ENCODE peak calls at places on chromosomes 4 and X, in seven cellular contexts. One of them, this sample, is unnamed.

GRCh38 chrX:150334998-150335397 is 28.1 kb upstream of the MAMLD1 start:
- DNase-seq in ovary: no peak
- DNase-seq in HCT116: no peak
- DNase-seq in GM12864: no peak
- DNase-seq in progenitor cell of endocrine pancreas: no peak
- DNase-seq in B cell: no peak
- DNase-seq in OCI-LY7: no peak
- DNase-seq in this sample: no peak

GRCh38 chrX:136586386-136586785 is 54.4 kb downstream of the VGLL1 start:
- DNase-seq in ovary: no peak
- DNase-seq in HCT116: no peak
- DNase-seq in progenitor cell of endocrine pancreas: no peak
- DNase-seq in GM12864: no peak
- DNase-seq in B cell: no peak
- DNase-seq in OCI-LY7: no peak
- DNase-seq in this sample: no peak

GRCh38 chr4:182770259-182770968 is 146.8 kb downstream of the DCTD start:
- DNase-seq in progenitor cell of endocrine pancreas: no peak
- DNase-seq in GM12864: no peak
- DNase-seq in B cell: no peak
- DNase-seq in HCT116: no peak
- DNase-seq in ovary: no peak
- DNase-seq in OCI-LY7: no peak
- DNase-seq in this sample: no peak

GRCh38 chr4:3226944-3227343 is 22.0 kb upstream of the MSANTD1 start:
- DNase-seq in ovary: peak
- DNase-seq in progenitor cell of endocrine pancreas: no peak
- DNase-seq in OCI-LY7: no peak
- DNase-seq in HCT116: no peak
- DNase-seq in GM12864: no peak
- DNase-seq in B cell: no peak
- DNase-seq in this sample: no peak

GRCh38 chrX:123222920-123223319 is 38.8 kb downstream of the GRIA3 start:
- DNase-seq in GM12864: no peak
- DNase-seq in ovary: no peak
- DNase-seq in progenitor cell of endocrine pancreas: no peak
- DNase-seq in HCT116: no peak
- DNase-seq in OCI-LY7: no peak
- DNase-seq in B cell: no peak
- DNase-seq in this sample: no peak

GRCh38 chrX:54042609-54043010 is 1.7 kb downstream of the PHF8 start:
- DNase-seq in ovary: peak
- DNase-seq in B cell: peak
- DNase-seq in OCI-LY7: peak
- DNase-seq in GM12864: no peak
- DNase-seq in HCT116: peak
- DNase-seq in progenitor cell of endocrine pancreas: peak
- DNase-seq in this sample: peak

GRCh38 chrX:54961750-54962149 is 32.2 kb downstream of the PFKFB1 start:
- DNase-seq in ovary: no peak
- DNase-seq in OCI-LY7: no peak
- DNase-seq in progenitor cell of endocrine pancreas: no peak
- DNase-seq in B cell: no peak
- DNase-seq in GM12864: no peak
- DNase-seq in HCT116: no peak
- DNase-seq in this sample: no peak

GRCh38 chrX:152343306-152343705 is 107.8 kb downstream of the GABRA3 start:
- DNase-seq in B cell: no peak
- DNase-seq in GM12864: no peak
- DNase-seq in progenitor cell of endocrine pancreas: no peak
- DNase-seq in ovary: no peak
- DNase-seq in OCI-LY7: no peak
- DNase-seq in HCT116: no peak
- DNase-seq in this sample: no peak

GRCh38 chr4:77193511-77194236 is 36.7 kb downstream of the CCNG2 start:
- DNase-seq in ovary: no peak
- DNase-seq in progenitor cell of endocrine pancreas: no peak
- DNase-seq in GM12864: peak
- DNase-seq in HCT116: no peak
- DNase-seq in OCI-LY7: peak
- DNase-seq in B cell: peak
- DNase-seq in this sample: peak

GRCh38 chr4:40809058-40809457 is 59.3 kb downstream of the NSUN7 start:
- DNase-seq in B cell: no peak
- DNase-seq in progenitor cell of endocrine pancreas: no peak
- DNase-seq in ovary: no peak
- DNase-seq in HCT116: no peak
- DNase-seq in OCI-LY7: no peak
- DNase-seq in GM12864: no peak
- DNase-seq in this sample: no peak

GRCh38 chr4:124640037-124640730 is 72.3 kb downstream of the ANKRD50 start:
- DNase-seq in HCT116: peak
- DNase-seq in B cell: no peak
- DNase-seq in GM12864: no peak
- DNase-seq in ovary: no peak
- DNase-seq in progenitor cell of endocrine pancreas: no peak
- DNase-seq in OCI-LY7: no peak
- DNase-seq in this sample: no peak

GRCh38 chr4:94849901-94850300 is 92.1 kb downstream of the BMPR1B start:
- DNase-seq in progenitor cell of endocrine pancreas: no peak
- DNase-seq in GM12864: no peak
- DNase-seq in ovary: no peak
- DNase-seq in B cell: no peak
- DNase-seq in HCT116: no peak
- DNase-seq in OCI-LY7: no peak
- DNase-seq in this sample: no peak

GRCh38 chrX:13937370-13938052 is 92.2 kb downstream of the GEMIN8 start:
- DNase-seq in progenitor cell of endocrine pancreas: no peak
- DNase-seq in B cell: peak
- DNase-seq in ovary: no peak
- DNase-seq in GM12864: no peak
- DNase-seq in HCT116: no peak
- DNase-seq in OCI-LY7: no peak
- DNase-seq in this sample: peak

GRCh38 chrX:130295519-130296314 is 27.0 kb upstream of the ZNF280C start:
- DNase-seq in OCI-LY7: no peak
- DNase-seq in progenitor cell of endocrine pancreas: no peak
- DNase-seq in B cell: no peak
- DNase-seq in ovary: no peak
- DNase-seq in GM12864: no peak
- DNase-seq in HCT116: no peak
- DNase-seq in this sample: no peak

GRCh38 chr4:189021831-189022230 is 882.6 kb downstream of the TRIML1 start:
- DNase-seq in OCI-LY7: no peak
- DNase-seq in HCT116: no peak
- DNase-seq in progenitor cell of endocrine pancreas: no peak
- DNase-seq in GM12864: no peak
- DNase-seq in B cell: no peak
- DNase-seq in ovary: no peak
- DNase-seq in this sample: no peak

GRCh38 chr4:40630335-40631021 is 814 bp upstream of the RBM47 start:
- DNase-seq in OCI-LY7: peak
- DNase-seq in HCT116: peak
- DNase-seq in B cell: peak
- DNase-seq in progenitor cell of endocrine pancreas: peak
- DNase-seq in ovary: peak
- DNase-seq in GM12864: peak
- DNase-seq in this sample: peak

DNA sequence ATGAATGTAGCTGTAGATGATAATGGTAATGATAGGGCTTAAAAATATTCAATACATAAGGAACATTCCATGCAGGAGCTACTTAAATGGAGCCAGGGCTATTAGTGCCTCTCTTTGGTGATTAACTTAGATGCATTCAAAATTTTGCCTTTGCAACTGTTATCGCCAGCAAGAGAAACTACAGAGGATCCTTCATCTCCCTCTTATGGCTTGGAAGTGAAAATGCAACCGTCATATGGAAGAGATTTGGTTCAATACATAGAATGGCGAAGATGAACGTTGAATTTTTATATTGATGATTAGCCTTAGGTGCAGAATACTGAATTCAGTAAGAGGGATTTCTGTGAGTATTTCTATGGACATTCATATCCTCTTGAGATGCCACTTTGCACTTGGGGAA is 134.5 kb upstream of the NLGN4X start:
- DNase-seq in GM12864: no peak
- DNase-seq in OCI-LY7: no peak
- DNase-seq in B cell: no peak
- DNase-seq in HCT116: no peak
- DNase-seq in progenitor cell of endocrine pancreas: no peak
- DNase-seq in ovary: no peak
- DNase-seq in this sample: no peak
- TF ChIP-seq CTCF in GM12864: no peak
- TF ChIP-seq CTCF in OCI-LY7: peak
- TF ChIP-seq CTCF in B cell: no peak
- TF ChIP-seq CTCF in HCT116: no peak
- TF ChIP-seq CTCF in progenitor cell of endocrine pancreas: peak
- TF ChIP-seq CTCF in ovary: no peak
- TF ChIP-seq CTCF in this sample: no peak

GRCh38 chr4:89562715-89563114 is 255.1 kb upstream of the GPRIN3 start:
- DNase-seq in ovary: no peak
- DNase-seq in B cell: no peak
- DNase-seq in OCI-LY7: no peak
- DNase-seq in progenitor cell of endocrine pancreas: no peak
- DNase-seq in GM12864: no peak
- DNase-seq in HCT116: no peak
- DNase-seq in this sample: no peak

GRCh38 chr4:89563431-89563830 is 255.8 kb upstream of the GPRIN3 start:
- DNase-seq in HCT116: no peak
- DNase-seq in OCI-LY7: no peak
- DNase-seq in B cell: no peak
- DNase-seq in progenitor cell of endocrine pancreas: no peak
- DNase-seq in GM12864: no peak
- DNase-seq in ovary: no peak
- DNase-seq in this sample: no peak

GRCh38 chr4:89556596-89557305 is 249.2 kb upstream of the GPRIN3 start:
- DNase-seq in ovary: no peak
- DNase-seq in HCT116: no peak
- DNase-seq in GM12864: no peak
- DNase-seq in progenitor cell of endocrine pancreas: no peak
- DNase-seq in OCI-LY7: no peak
- DNase-seq in B cell: no peak
- DNase-seq in this sample: no peak

GRCh38 chr4:89561051-89561450 is 253.5 kb upstream of the GPRIN3 start:
- DNase-seq in ovary: no peak
- DNase-seq in OCI-LY7: no peak
- DNase-seq in B cell: no peak
- DNase-seq in GM12864: no peak
- DNase-seq in progenitor cell of endocrine pancreas: no peak
- DNase-seq in HCT116: no peak
- DNase-seq in this sample: no peak

GRCh38 chr4:89558147-89558546 is 250.5 kb upstream of the GPRIN3 start:
- DNase-seq in ovary: no peak
- DNase-seq in GM12864: no peak
- DNase-seq in HCT116: peak
- DNase-seq in progenitor cell of endocrine pancreas: no peak
- DNase-seq in B cell: no peak
- DNase-seq in OCI-LY7: no peak
- DNase-seq in this sample: no peak
- TF ChIP-seq CTCF in ovary: no peak
- TF ChIP-seq CTCF in GM12864: peak
- TF ChIP-seq CTCF in HCT116: peak
- TF ChIP-seq CTCF in progenitor cell of endocrine pancreas: peak
- TF ChIP-seq CTCF in B cell: no peak
- TF ChIP-seq CTCF in OCI-LY7: peak
- TF ChIP-seq CTCF in this sample: peak

GRCh38 chr4:139279723-139280620 is at the start of gene MGARP:
- DNase-seq in ovary: peak
- DNase-seq in HCT116: no peak
- DNase-seq in GM12864: no peak
- DNase-seq in progenitor cell of endocrine pancreas: peak
- DNase-seq in B cell: peak
- DNase-seq in OCI-LY7: no peak
- DNase-seq in this sample: peak

GRCh38 chr4:139278450-139278849 is 1.6 kb downstream of the MGARP start:
- DNase-seq in progenitor cell of endocrine pancreas: no peak
- DNase-seq in B cell: peak
- DNase-seq in ovary: peak
- DNase-seq in GM12864: no peak
- DNase-seq in OCI-LY7: no peak
- DNase-seq in HCT116: no peak
- DNase-seq in this sample: no peak

GRCh38 chr4:139278956-139279722 is 886 bp downstream of the MGARP start:
- DNase-seq in ovary: peak
- DNase-seq in GM12864: no peak
- DNase-seq in progenitor cell of endocrine pancreas: no peak
- DNase-seq in OCI-LY7: no peak
- DNase-seq in HCT116: no peak
- DNase-seq in B cell: peak
- DNase-seq in this sample: no peak

GRCh38 chr4:139282375-139283075 is 2.5 kb upstream of the MGARP start:
- DNase-seq in ovary: no peak
- DNase-seq in GM12864: no peak
- DNase-seq in progenitor cell of endocrine pancreas: no peak
- DNase-seq in B cell: no peak
- DNase-seq in HCT116: no peak
- DNase-seq in OCI-LY7: no peak
- DNase-seq in this sample: no peak

GRCh38 chr4:139281212-139281611 is 1.2 kb upstream of the MGARP start:
- DNase-seq in B cell: no peak
- DNase-seq in GM12864: no peak
- DNase-seq in progenitor cell of endocrine pancreas: no peak
- DNase-seq in OCI-LY7: no peak
- DNase-seq in HCT116: no peak
- DNase-seq in ovary: no peak
- DNase-seq in this sample: no peak
- TF ChIP-seq CTCF in B cell: no peak
- TF ChIP-seq CTCF in GM12864: no peak
- TF ChIP-seq CTCF in progenitor cell of endocrine pancreas: peak
- TF ChIP-seq CTCF in OCI-LY7: peak
- TF ChIP-seq CTCF in HCT116: peak
- TF ChIP-seq CTCF in ovary: no peak
- TF ChIP-seq CTCF in this sample: no peak

GRCh38 chr4:158236304-158237030 is 26.2 kb downstream of the TMEM144 start:
- DNase-seq in GM12864: no peak
- DNase-seq in B cell: no peak
- DNase-seq in progenitor cell of endocrine pancreas: no peak
- DNase-seq in OCI-LY7: no peak
- DNase-seq in ovary: no peak
- DNase-seq in HCT116: no peak
- DNase-seq in this sample: no peak

GRCh38 chr4:158238574-158238973 is 28.3 kb downstream of the TMEM144 start:
- DNase-seq in progenitor cell of endocrine pancreas: no peak
- DNase-seq in HCT116: no peak
- DNase-seq in OCI-LY7: no peak
- DNase-seq in B cell: no peak
- DNase-seq in ovary: no peak
- DNase-seq in GM12864: no peak
- DNase-seq in this sample: no peak

GRCh38 chr4:158243071-158243470 is 32.8 kb downstream of the TMEM144 start:
- DNase-seq in OCI-LY7: no peak
- DNase-seq in HCT116: no peak
- DNase-seq in B cell: no peak
- DNase-seq in ovary: no peak
- DNase-seq in progenitor cell of endocrine pancreas: no peak
- DNase-seq in GM12864: no peak
- DNase-seq in this sample: no peak

DNA sequence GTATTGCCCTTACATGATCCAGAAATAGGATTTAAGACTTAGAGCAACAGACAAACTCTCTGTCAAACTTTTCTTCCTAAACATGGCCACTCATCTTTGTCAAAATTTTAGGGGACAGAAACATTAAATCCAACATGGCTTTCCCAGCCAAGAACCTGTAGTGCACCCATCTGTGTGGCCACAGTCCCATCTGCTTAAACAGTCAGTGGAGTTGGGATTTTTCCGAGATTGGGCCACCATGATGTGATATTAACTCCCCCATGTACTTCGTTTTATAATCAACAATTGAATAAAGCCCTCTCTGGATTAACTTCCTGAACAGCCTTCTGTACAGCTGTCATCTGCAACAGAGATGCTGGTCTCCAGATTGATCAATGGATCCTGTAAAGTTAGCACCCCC is 28.9 kb downstream of the TMEM144 start:
- DNase-seq in ovary: no peak
- DNase-seq in GM12864: no peak
- DNase-seq in B cell: no peak
- DNase-seq in HCT116: no peak
- DNase-seq in progenitor cell of endocrine pancreas: no peak
- DNase-seq in OCI-LY7: no peak
- DNase-seq in this sample: no peak
- TF ChIP-seq CTCF in ovary: no peak
- TF ChIP-seq CTCF in GM12864: no peak
- TF ChIP-seq CTCF in B cell: no peak
- TF ChIP-seq CTCF in HCT116: no peak
- TF ChIP-seq CTCF in progenitor cell of endocrine pancreas: no peak
- TF ChIP-seq CTCF in OCI-LY7: no peak
- TF ChIP-seq CTCF in this sample: no peak